ENCODE peak calls at places on chromosome 9, in nine cellular contexts. E is A549, S is WTC11, H is activated B cell treated with CpG ODN at 0.5 μM for 24 hours, O is endothelial cell, F is GM10248, B is upper lobe of right lung, U is stomach, N is HCT116. G is an unnamed sample.

GRCh38 chr9:3585616-3586015 is 59.8 kb upstream of the RFX3 start:
- DNase-seq in E (no peak), S (no peak), H (no peak), O (no peak), F (no peak), B (no peak), U (no peak), N (no peak), G (no peak)

GRCh38 chr9:132791699-132792240 is 86.3 kb downstream of the AK8 start:
- DNase-seq in E (no peak), S (no peak), H (no peak), O (no peak), F (no peak), B (no peak), U (no peak), N (no peak), G (no peak)

GRCh38 chr9:120905794-120906248 is 20.8 kb downstream of the TRAF1 start:
- DNase-seq in E (no peak), S (no peak), H (no peak), O (no peak), F (no peak), B (no peak), U (no peak), N (no peak), G (no peak)

GRCh38 chr9:71697882-71698281 is 70.4 kb downstream of the CEMIP2 start:
- DNase-seq in E (no peak), S (no peak), H (no peak), O (no peak), F (no peak), B (no peak), U (no peak), N (no peak), G (no peak)

GRCh38 chr9:21434202-21435014 is 5.8 kb upstream of the IFNA1 start:
- DNase-seq in E (peak), S (peak), H (no peak), O (peak), F (peak), B (no peak), U (peak), N (peak), G (no peak)

GRCh38 chr9:112696461-112696860 is 21.5 kb downstream of the INIP start:
- DNase-seq in E (no peak), S (no peak), H (no peak), O (no peak), F (no peak), B (no peak), U (no peak), N (no peak), G (no peak)

GRCh38 chr9:120655005-120655622 is 59.2 kb downstream of the MEGF9 start:
- DNase-seq in E (no peak), S (no peak), H (no peak), O (no peak), F (no peak), B (no peak), U (no peak), N (no peak), G (no peak)

GRCh38 chr9:123261006-123261677 is 7.2 kb downstream of the STRBP start:
- DNase-seq in E (no peak), S (no peak), H (no peak), O (no peak), F (no peak), B (no peak), U (no peak), N (no peak), G (no peak)

GRCh38 chr9:127166651-127167524 is 44.5 kb upstream of the ANGPTL2 start:
- DNase-seq in E (no peak), S (no peak), H (peak), O (no peak), F (peak), B (peak), U (peak), N (peak), G (no peak)

GRCh38 chr9:110337727-110338522 is at the start of gene TXNDC8:
- DNase-seq in E (no peak), S (no peak), H (no peak), O (no peak), F (no peak), B (no peak), U (no peak), N (no peak), G (no peak)

GRCh38 chr9:70639853-70640814 is 225.7 kb upstream of the KLF9 start:
- DNase-seq in E (peak), S (no peak), H (no peak), O (peak), F (no peak), B (no peak), U (no peak), N (peak), G (no peak)

GRCh38 chr9:132037470-132037869 is 42.2 kb downstream of the MED27 start:
- DNase-seq in E (no peak), S (no peak), H (no peak), O (no peak), F (no peak), B (no peak), U (no peak), N (no peak), G (no peak)

GRCh38 chr9:34633851-34634550 is 3.6 kb downstream of the SIGMAR1 start:
- DNase-seq in E (peak), S (peak), H (peak), O (peak), F (peak), B (no peak), U (peak), N (no peak), G (peak)

GRCh38 chr9:71766663-71767062 is 1.6 kb downstream of the CEMIP2 start:
- DNase-seq in E (no peak), S (no peak), H (no peak), O (no peak), F (peak), B (no peak), U (no peak), N (no peak), G (no peak)

GRCh38 chr9:122164286-122164685 is 4.6 kb downstream of the MORN5 start:
- DNase-seq in E (no peak), S (no peak), H (no peak), O (no peak), F (no peak), B (no peak), U (no peak), N (no peak), G (no peak)

GRCh38 chr9:122162415-122162814 is 2.7 kb downstream of the MORN5 start:
- DNase-seq in E (no peak), S (no peak), H (no peak), O (no peak), F (no peak), B (no peak), U (no peak), N (no peak), G (no peak)

GRCh38 chr9:122159925-122160246 is 178 bp downstream of the MORN5 start:
- DNase-seq in E (no peak), S (no peak), H (no peak), O (no peak), F (no peak), B (no peak), U (no peak), N (no peak), G (no peak)

GRCh38 chr9:122158202-122158601 is 1.4 kb downstream of the NDUFA8 start:
- DNase-seq in E (peak), S (peak), H (no peak), O (peak), F (peak), B (no peak), U (no peak), N (peak), G (no peak)

GRCh38 chr9:122159026-122159924 is at the start of the genes MORN5 and NDUFA8:
- DNase-seq in E (peak), S (peak), H (peak), O (peak), F (peak), B (peak), U (peak), N (peak), G (peak)
- TF ChIP-seq CTCF in E (no peak), S (no peak), H (no peak), O (no peak), F (no peak), B (no peak), U (peak), N (no peak), G (no peak)

DNA sequence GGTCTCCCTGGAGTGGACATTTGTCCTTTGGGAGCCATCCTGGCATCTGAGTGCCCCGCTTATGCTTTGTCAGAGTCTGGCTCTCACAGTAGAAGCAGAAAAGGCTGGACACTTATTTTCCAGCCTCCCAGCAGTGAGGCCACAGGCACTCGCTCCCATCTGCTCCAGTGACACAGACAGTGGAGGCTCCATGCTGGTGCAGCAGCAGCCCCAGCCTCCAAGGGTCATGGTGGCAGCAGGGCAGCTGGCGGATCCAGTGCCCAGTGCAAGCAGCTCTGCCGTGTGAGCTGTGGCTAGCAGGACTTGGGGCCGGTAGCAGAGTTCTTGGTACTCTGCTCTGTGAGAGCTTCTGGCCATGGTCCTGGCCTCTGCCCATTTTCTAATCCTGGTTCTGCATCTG is 157.3 kb upstream of the ALDH1B1 start:
- DNase-seq in E (no peak), S (no peak), H (no peak), O (no peak), F (no peak), B (no peak), U (no peak), N (no peak), G (no peak)
- TF ChIP-seq CTCF in E (no peak), S (no peak), H (no peak), O (no peak), F (no peak), B (no peak), U (no peak), N (no peak), G (no peak)

GRCh38 chr9:7394007-7394774 is 405.4 kb downstream of the DMAC1 start:
- DNase-seq in E (peak), S (peak), H (no peak), O (no peak), F (no peak), B (no peak), U (no peak), N (no peak), G (no peak)
- TF ChIP-seq CTCF in E (no peak), S (no peak), H (no peak), O (no peak), F (no peak), B (no peak), U (no peak), N (peak), G (peak)

DNA sequence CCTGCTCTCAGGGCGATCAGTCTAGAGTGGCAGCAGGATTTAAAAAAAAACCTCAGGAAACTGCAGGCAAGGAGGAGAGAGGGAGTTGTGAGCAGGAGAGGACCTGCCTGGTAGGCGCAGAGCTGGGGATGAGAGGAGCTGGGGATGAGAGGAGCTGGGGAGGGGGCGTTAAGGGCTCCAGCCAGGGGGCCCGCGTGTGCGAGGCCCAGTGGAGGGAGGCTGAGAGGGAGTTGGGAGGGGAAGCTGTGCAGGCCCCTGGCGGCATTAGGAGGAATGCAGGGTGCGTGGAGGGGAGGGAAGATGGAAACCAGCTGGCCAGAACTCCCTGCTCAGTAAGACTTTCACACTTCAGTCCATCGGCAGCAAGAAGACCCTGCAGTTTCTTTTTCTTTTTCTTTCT is 45.2 kb upstream of the HMCN2 start:
- DNase-seq in E (no peak), S (no peak), H (no peak), O (no peak), F (no peak), B (no peak), U (no peak), N (no peak), G (no peak)
- TF ChIP-seq CTCF in E (no peak), S (no peak), H (no peak), O (no peak), F (no peak), B (peak), U (no peak), N (no peak), G (no peak)

DNA sequence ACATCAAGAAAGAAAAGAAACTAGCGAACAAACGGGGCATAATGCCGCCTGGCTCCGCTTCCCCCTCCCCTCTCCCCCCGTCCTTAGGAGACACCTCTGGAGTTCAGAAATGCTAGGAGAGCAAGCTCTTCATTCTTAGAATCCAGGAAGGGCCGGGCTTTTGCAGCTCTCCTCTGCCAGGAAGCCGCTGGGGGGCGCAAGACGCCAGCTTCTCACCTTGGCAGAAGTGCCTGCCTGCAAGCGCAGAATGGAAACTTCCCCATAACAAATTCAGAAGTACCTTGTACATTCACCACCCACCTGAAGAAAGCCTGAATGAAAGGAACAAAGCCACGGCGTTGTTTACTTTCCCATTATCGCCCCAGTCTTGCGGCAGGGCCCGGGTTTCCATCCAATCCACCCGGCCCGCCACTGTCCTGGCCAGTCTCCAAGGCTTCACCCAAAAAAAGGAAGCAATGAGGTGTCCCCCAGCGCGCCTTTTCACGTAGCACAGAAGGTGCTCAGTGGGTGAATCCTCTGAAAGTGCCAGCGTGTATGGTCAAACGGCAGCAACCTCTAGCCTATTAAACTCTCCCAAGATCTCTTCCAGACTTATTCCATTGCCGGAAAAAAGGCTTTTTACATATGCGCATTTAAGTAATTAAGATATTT is 1.7 kb upstream of the GADD45G start:
- DNase-seq in E (peak), S (peak), H (peak), O (peak), F (peak), B (peak), U (peak), N (peak), G (peak)
- TF ChIP-seq CTCF in E (peak), S (peak), H (no peak), O (peak), F (peak), B (peak), U (peak), N (peak), G (peak)

GRCh38 chr9:89917861-89918260 is 313.0 kb downstream of the GADD45G start:
- DNase-seq in E (no peak), S (no peak), H (no peak), O (no peak), F (no peak), B (no peak), U (no peak), N (no peak), G (no peak)

GRCh38 chr9:89920901-89921300 is 316.1 kb downstream of the GADD45G start:
- DNase-seq in E (no peak), S (no peak), H (no peak), O (no peak), F (no peak), B (no peak), U (no peak), N (no peak), G (no peak)

GRCh38 chr9:89922099-89922498 is 317.3 kb downstream of the GADD45G start:
- DNase-seq in E (no peak), S (no peak), H (no peak), O (no peak), F (no peak), B (no peak), U (no peak), N (no peak), G (no peak)

GRCh38 chr9:89920131-89920530 is 315.3 kb downstream of the GADD45G start:
- DNase-seq in E (no peak), S (no peak), H (no peak), O (no peak), F (no peak), B (no peak), U (no peak), N (no peak), G (no peak)

DNA sequence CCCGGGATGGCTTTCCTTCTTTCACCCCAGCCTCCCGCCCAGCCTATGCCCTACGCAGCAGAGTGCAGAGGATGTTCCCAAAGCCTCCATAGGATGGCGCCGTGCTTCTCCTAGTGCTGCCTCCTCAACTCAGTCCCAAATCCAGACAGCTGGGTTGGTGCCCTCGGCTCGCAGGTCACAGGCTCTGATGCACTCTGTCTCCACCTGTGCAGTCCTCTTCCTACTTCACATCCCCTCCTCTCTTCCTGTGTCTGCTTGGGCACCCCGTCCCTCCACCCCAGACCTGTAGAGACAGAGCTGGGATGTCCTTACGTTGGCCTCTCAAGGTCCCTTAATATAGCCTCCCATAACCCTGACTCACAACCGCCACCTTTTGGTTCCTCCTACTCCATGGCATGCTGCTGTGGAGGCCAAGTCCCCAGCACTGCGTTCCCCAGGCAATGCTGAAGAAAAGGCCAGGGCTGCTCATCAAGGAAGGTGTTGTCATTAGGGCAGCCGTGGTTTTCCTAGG is 314.4 kb downstream of the GADD45G start:
- DNase-seq in E (peak), S (peak), H (no peak), O (peak), F (peak), B (no peak), U (peak), N (peak), G (no peak)
- TF ChIP-seq CTCF in E (no peak), S (peak), H (no peak), O (peak), F (peak), B (peak), U (no peak), N (peak), G (peak)

GRCh38 chr9:135758056-135758455 is 56.1 kb downstream of the KCNT1 start:
- DNase-seq in E (no peak), S (no peak), H (no peak), O (no peak), F (no peak), B (no peak), U (no peak), N (no peak), G (no peak)
- TF ChIP-seq CTCF in E (no peak), S (no peak), H (no peak), O (no peak), F (no peak), B (no peak), U (no peak), N (no peak), G (no peak)

G was measured in progenitor cell of endocrine pancreas.